ENCODE peak calls at places on chromosomes 16 and 17, in six cellular contexts. One of them, this sample, is unnamed.
A peak's percentile ranks its signal among the peaks of the same experiment; 100 is the strongest.

GRCh38 chr16:68100504-68100903 is 15.3 kb downstream of the NFATC3 start:
- DNase-seq in stomach: no peak
- DNase-seq in gastrocnemius medialis: no peak
- DNase-seq in ascending aorta: no peak
- DNase-seq in GM23248: no peak
- DNase-seq in tibial artery: no peak
- DNase-seq in this sample: no peak

GRCh38 chr17:31562447-31562846 is 171.0 kb downstream of the RAB11FIP4 start:
- DNase-seq in stomach: peak; percentile 52
- DNase-seq in gastrocnemius medialis: no peak
- DNase-seq in ascending aorta: no peak
- DNase-seq in GM23248: no peak
- DNase-seq in tibial artery: no peak
- DNase-seq in this sample: no peak

GRCh38 chr17:41015473-41015872 is 6.5 kb upstream of the KRTAP3-1 start:
- DNase-seq in stomach: no peak
- DNase-seq in gastrocnemius medialis: no peak
- DNase-seq in ascending aorta: no peak
- DNase-seq in GM23248: no peak
- DNase-seq in tibial artery: no peak
- DNase-seq in this sample: no peak

GRCh38 chr17:63425478-63425877 is 20.6 kb downstream of the CYB561 start:
- DNase-seq in stomach: peak; percentile 78
- DNase-seq in gastrocnemius medialis: peak; percentile 67
- DNase-seq in ascending aorta: no peak
- DNase-seq in GM23248: peak; percentile 86
- DNase-seq in tibial artery: peak; percentile 70
- DNase-seq in this sample: peak; percentile 77

GRCh38 chr17:12089809-12090384 is 69.2 kb downstream of the MAP2K4 start:
- DNase-seq in stomach: no peak
- DNase-seq in gastrocnemius medialis: no peak
- DNase-seq in ascending aorta: no peak
- DNase-seq in GM23248: peak; percentile 56
- DNase-seq in tibial artery: no peak
- DNase-seq in this sample: no peak

GRCh38 chr17:18020971-18021370 is 18.0 kb downstream of the ATPAF2 start:
- DNase-seq in stomach: no peak
- DNase-seq in gastrocnemius medialis: no peak
- DNase-seq in ascending aorta: no peak
- DNase-seq in GM23248: no peak
- DNase-seq in tibial artery: no peak
- DNase-seq in this sample: no peak

GRCh38 chr17:45190503-45191282 is 29.0 kb downstream of the HEXIM2 start:
- DNase-seq in stomach: no peak
- DNase-seq in gastrocnemius medialis: no peak
- DNase-seq in ascending aorta: no peak
- DNase-seq in GM23248: no peak
- DNase-seq in tibial artery: no peak
- DNase-seq in this sample: no peak

GRCh38 chr16:59067207-59067606 is 333.1 kb upstream of the GOT2 start:
- DNase-seq in stomach: no peak
- DNase-seq in gastrocnemius medialis: peak; percentile 20
- DNase-seq in ascending aorta: no peak
- DNase-seq in GM23248: no peak
- DNase-seq in tibial artery: peak; percentile 23
- DNase-seq in this sample: no peak

GRCh38 chr17:29747660-29748059 is 124.9 kb upstream of the CORO6 start:
- DNase-seq in stomach: no peak
- DNase-seq in gastrocnemius medialis: no peak
- DNase-seq in ascending aorta: no peak
- DNase-seq in GM23248: no peak
- DNase-seq in tibial artery: no peak
- DNase-seq in this sample: no peak

GRCh38 chr17:36657763-36658490 is 56.5 kb downstream of the MRM1 start:
- DNase-seq in stomach: peak; percentile 30
- DNase-seq in gastrocnemius medialis: no peak
- DNase-seq in ascending aorta: no peak
- DNase-seq in GM23248: peak; percentile 28
- DNase-seq in tibial artery: peak; percentile 24
- DNase-seq in this sample: no peak

GRCh38 chr17:1764274-1764673 is 2.4 kb downstream of the SERPINF1 start:
- DNase-seq in stomach: peak; percentile 66
- DNase-seq in gastrocnemius medialis: peak; percentile 83
- DNase-seq in ascending aorta: peak; percentile 41
- DNase-seq in GM23248: peak; percentile 93
- DNase-seq in tibial artery: peak; percentile 87
- DNase-seq in this sample: peak; percentile 80

GRCh38 chr16:81707411-81708321 is 71.4 kb upstream of the PLCG2 start:
- DNase-seq in stomach: peak; percentile 70
- DNase-seq in gastrocnemius medialis: no peak
- DNase-seq in ascending aorta: no peak
- DNase-seq in GM23248: peak; percentile 80
- DNase-seq in tibial artery: no peak
- DNase-seq in this sample: no peak

GRCh38 chr16:1398826-1399581 is 15.5 kb downstream of the UNKL start:
- DNase-seq in stomach: no peak
- DNase-seq in gastrocnemius medialis: no peak
- DNase-seq in ascending aorta: no peak
- DNase-seq in GM23248: no peak
- DNase-seq in tibial artery: no peak
- DNase-seq in this sample: no peak

GRCh38 chr17:19943026-19943425 is 34.6 kb downstream of the AKAP10 start:
- DNase-seq in stomach: no peak
- DNase-seq in gastrocnemius medialis: no peak
- DNase-seq in ascending aorta: no peak
- DNase-seq in GM23248: no peak
- DNase-seq in tibial artery: no peak
- DNase-seq in this sample: no peak

GRCh38 chr17:80860101-80860671 is 131.5 kb upstream of the CHMP6 start:
- DNase-seq in stomach: no peak
- DNase-seq in gastrocnemius medialis: peak; percentile 13
- DNase-seq in ascending aorta: no peak
- DNase-seq in GM23248: no peak
- DNase-seq in tibial artery: no peak
- DNase-seq in this sample: no peak

GRCh38 chr17:39209317-39210092 is 9.4 kb downstream of the RPL19 start:
- DNase-seq in stomach: peak; percentile 67
- DNase-seq in gastrocnemius medialis: peak; percentile 88
- DNase-seq in ascending aorta: peak; percentile 79
- DNase-seq in GM23248: peak; percentile 91
- DNase-seq in tibial artery: peak; percentile 91
- DNase-seq in this sample: peak; percentile 79

GRCh38 chr17:83037084-83037950 is 42.1 kb upstream of the METRNL start:
- DNase-seq in stomach: no peak
- DNase-seq in gastrocnemius medialis: no peak
- DNase-seq in ascending aorta: no peak
- DNase-seq in GM23248: no peak
- DNase-seq in tibial artery: no peak
- DNase-seq in this sample: no peak

GRCh38 chr16:12869681-12870427 is 31.5 kb upstream of the SHISA9 start:
- DNase-seq in stomach: no peak
- DNase-seq in gastrocnemius medialis: no peak
- DNase-seq in ascending aorta: no peak
- DNase-seq in GM23248: no peak
- DNase-seq in tibial artery: no peak
- DNase-seq in this sample: no peak

GRCh38 chr17:61251939-61252865 is 147.4 kb upstream of the TBX2 start:
- DNase-seq in stomach: peak; percentile 76
- DNase-seq in gastrocnemius medialis: peak; percentile 76
- DNase-seq in ascending aorta: peak; percentile 90
- DNase-seq in GM23248: peak; percentile 86
- DNase-seq in tibial artery: peak; percentile 97
- DNase-seq in this sample: peak; percentile 85

GRCh38 chr16:19757026-19757425 is 39.0 kb downstream of the IQCK start:
- DNase-seq in stomach: no peak
- DNase-seq in gastrocnemius medialis: no peak
- DNase-seq in ascending aorta: no peak
- DNase-seq in GM23248: peak; percentile 23
- DNase-seq in tibial artery: no peak
- DNase-seq in this sample: no peak

GRCh38 chr16:75138636-75139035 is 9.7 kb upstream of the ZFP1 start:
- DNase-seq in stomach: no peak
- DNase-seq in gastrocnemius medialis: no peak
- DNase-seq in ascending aorta: no peak
- DNase-seq in GM23248: peak; percentile 9
- DNase-seq in tibial artery: no peak
- DNase-seq in this sample: no peak

GRCh38 chr16:2967721-2968161 is 1.4 kb upstream of the PAQR4 start:
- DNase-seq in stomach: no peak
- DNase-seq in gastrocnemius medialis: no peak
- DNase-seq in ascending aorta: no peak
- DNase-seq in GM23248: no peak
- DNase-seq in tibial artery: no peak
- DNase-seq in this sample: no peak

GRCh38 chr16:2969545-2970521 is 685 bp downstream of the PAQR4 start:
- DNase-seq in stomach: peak; percentile 69
- DNase-seq in gastrocnemius medialis: peak; percentile 52
- DNase-seq in ascending aorta: no peak
- DNase-seq in GM23248: peak; percentile 80
- DNase-seq in tibial artery: peak; percentile 38
- DNase-seq in this sample: no peak

GRCh38 chr16:2970563-2970962 is 1.4 kb downstream of the PAQR4 start:
- DNase-seq in stomach: no peak
- DNase-seq in gastrocnemius medialis: no peak
- DNase-seq in ascending aorta: no peak
- DNase-seq in GM23248: no peak
- DNase-seq in tibial artery: no peak
- DNase-seq in this sample: no peak

GRCh38 chr16:2968368-2968737 is 795 bp upstream of the PAQR4 start:
- DNase-seq in stomach: no peak
- DNase-seq in gastrocnemius medialis: no peak
- DNase-seq in ascending aorta: no peak
- DNase-seq in GM23248: peak; percentile 27
- DNase-seq in tibial artery: no peak
- DNase-seq in this sample: no peak

GRCh38 chr16:2968738-2969544 is at the start of gene PAQR4:
- DNase-seq in stomach: peak; percentile 92
- DNase-seq in gastrocnemius medialis: peak; percentile 81
- DNase-seq in ascending aorta: peak; percentile 37
- DNase-seq in GM23248: peak; percentile 95
- DNase-seq in tibial artery: peak; percentile 73
- DNase-seq in this sample: peak; percentile 61
- H3K4me1 ChIP-seq in stomach: peaks cover 61% of the 10 kb centered on the region
- H3K4me1 ChIP-seq in gastrocnemius medialis: peaks cover 12% of the 10 kb centered on the region
- H3K4me1 ChIP-seq in ascending aorta: peaks cover 25% of the 10 kb centered on the region
- H3K4me1 ChIP-seq in GM23248: no peaks in the 10 kb centered on the region
- H3K4me1 ChIP-seq in tibial artery: peaks cover 41% of the 10 kb centered on the region
- H3K4me1 ChIP-seq in this sample: peaks cover 35% of the 10 kb centered on the region

GRCh38 chr17:740240-741055 is 8.1 kb downstream of the TLCD3A start:
- DNase-seq in stomach: no peak
- DNase-seq in gastrocnemius medialis: no peak
- DNase-seq in ascending aorta: no peak
- DNase-seq in GM23248: no peak
- DNase-seq in tibial artery: no peak
- DNase-seq in this sample: no peak

GRCh38 chr17:744937-745336 is 7.1 kb downstream of the GEMIN4 start:
- DNase-seq in stomach: no peak
- DNase-seq in gastrocnemius medialis: no peak
- DNase-seq in ascending aorta: no peak
- DNase-seq in GM23248: no peak
- DNase-seq in tibial artery: no peak
- DNase-seq in this sample: no peak

GRCh38 chr17:745406-745805 is 6.7 kb downstream of the GEMIN4 start:
- DNase-seq in stomach: no peak
- DNase-seq in gastrocnemius medialis: no peak
- DNase-seq in ascending aorta: no peak
- DNase-seq in GM23248: no peak
- DNase-seq in tibial artery: no peak
- DNase-seq in this sample: no peak

GRCh38 chr17:742147-742793 is 9.8 kb downstream of the GEMIN4 start:
- DNase-seq in stomach: no peak
- DNase-seq in gastrocnemius medialis: no peak
- DNase-seq in ascending aorta: no peak
- DNase-seq in GM23248: no peak
- DNase-seq in tibial artery: no peak
- DNase-seq in this sample: no peak

DNA sequence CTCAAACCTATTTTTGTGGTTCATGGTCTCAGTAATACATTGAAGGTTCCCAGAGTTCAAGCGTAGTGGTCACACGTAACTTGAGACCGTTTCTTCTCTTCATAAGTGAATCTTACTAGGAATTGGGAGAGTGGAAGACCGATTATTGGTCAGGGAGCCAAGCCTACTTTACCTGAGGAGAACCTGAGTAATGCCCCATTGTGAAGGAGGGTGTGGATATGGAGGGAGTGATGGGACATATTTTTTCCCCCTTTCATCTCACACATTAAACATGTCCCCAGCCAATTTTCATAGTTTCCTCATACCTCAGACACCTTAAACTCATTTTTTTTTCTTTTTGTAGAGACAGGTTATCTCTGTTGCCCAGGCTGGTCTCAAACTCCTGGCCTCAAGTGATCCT is 8.9 kb downstream of the GEMIN4 start:
- DNase-seq in stomach: no peak
- DNase-seq in gastrocnemius medialis: no peak
- DNase-seq in ascending aorta: no peak
- DNase-seq in GM23248: no peak
- DNase-seq in tibial artery: no peak
- DNase-seq in this sample: no peak
- H3K36me3 ChIP-seq in stomach: peaks cover 64% of the 10 kb centered on the region
- H3K36me3 ChIP-seq in gastrocnemius medialis: peaks cover 62% of the 10 kb centered on the region
- H3K36me3 ChIP-seq in ascending aorta: peaks cover 58% of the 10 kb centered on the region
- H3K36me3 ChIP-seq in GM23248: peaks cover 32% of the 10 kb centered on the region
- H3K36me3 ChIP-seq in tibial artery: peaks cover 73% of the 10 kb centered on the region
- H3K36me3 ChIP-seq in this sample: no peaks in the 10 kb centered on the region

GRCh38 chr17:74761419-74761818 is 13.0 kb downstream of the NHERF1 start:
- DNase-seq in stomach: no peak
- DNase-seq in gastrocnemius medialis: no peak
- DNase-seq in ascending aorta: no peak
- DNase-seq in GM23248: no peak
- DNase-seq in tibial artery: no peak
- DNase-seq in this sample: no peak

GRCh38 chr17:74760404-74761105 is 12.1 kb downstream of the NHERF1 start:
- DNase-seq in stomach: no peak
- DNase-seq in gastrocnemius medialis: no peak
- DNase-seq in ascending aorta: no peak
- DNase-seq in GM23248: no peak
- DNase-seq in tibial artery: no peak
- DNase-seq in this sample: no peak

GRCh38 chr17:74759243-74759801 is 10.9 kb downstream of the NHERF1 start:
- DNase-seq in stomach: no peak
- DNase-seq in gastrocnemius medialis: no peak
- DNase-seq in ascending aorta: no peak
- DNase-seq in GM23248: no peak
- DNase-seq in tibial artery: no peak
- DNase-seq in this sample: no peak

GRCh38 chr17:74758846-74759163 is 10.4 kb downstream of the NHERF1 start:
- DNase-seq in stomach: no peak
- DNase-seq in gastrocnemius medialis: no peak
- DNase-seq in ascending aorta: no peak
- DNase-seq in GM23248: peak; percentile 62
- DNase-seq in tibial artery: no peak
- DNase-seq in this sample: no peak

GRCh38 chr17:74759941-74760340 is 11.5 kb downstream of the NHERF1 start:
- DNase-seq in stomach: peak; percentile 83
- DNase-seq in gastrocnemius medialis: no peak
- DNase-seq in ascending aorta: no peak
- DNase-seq in GM23248: no peak
- DNase-seq in tibial artery: no peak
- DNase-seq in this sample: no peak
- H3K4me1 ChIP-seq in stomach: peaks cover 81% of the 10 kb centered on the region
- H3K4me1 ChIP-seq in gastrocnemius medialis: peaks cover 9% of the 10 kb centered on the region
- H3K4me1 ChIP-seq in ascending aorta: peaks cover 8% of the 10 kb centered on the region
- H3K4me1 ChIP-seq in GM23248: no peaks in the 10 kb centered on the region
- H3K4me1 ChIP-seq in tibial artery: peaks cover 10% of the 10 kb centered on the region
- H3K4me1 ChIP-seq in this sample: no peaks in the 10 kb centered on the region

GRCh38 chr16:23387666-23388065 is 65.3 kb downstream of the COG7 start:
- DNase-seq in stomach: no peak
- DNase-seq in gastrocnemius medialis: no peak
- DNase-seq in ascending aorta: no peak
- DNase-seq in GM23248: no peak
- DNase-seq in tibial artery: no peak
- DNase-seq in this sample: no peak
- H3K36me3 ChIP-seq in stomach: peaks cover 32% of the 10 kb centered on the region
- H3K36me3 ChIP-seq in gastrocnemius medialis: peaks cover 5% of the 10 kb centered on the region
- H3K36me3 ChIP-seq in ascending aorta: peaks cover 29% of the 10 kb centered on the region
- H3K36me3 ChIP-seq in GM23248: peaks cover 5% of the 10 kb centered on the region
- H3K36me3 ChIP-seq in tibial artery: peaks cover 48% of the 10 kb centered on the region
- H3K36me3 ChIP-seq in this sample: no peaks in the 10 kb centered on the region